ENCODE peak calls at places on chromosomes 16 and 17, in eight cellular contexts. Y is tibial artery; Q is CD8-positive, alpha-beta T cell; D is HCT116; J is suprapubic skin; X is right atrium auricular region; P is IMR-90; F is A549. M is an unnamed sample.
A peak's percentile ranks its signal among the peaks of the same experiment; 100 is the strongest.

GRCh38 chr17:32881054-32881453 is 4.1 kb upstream of the MYO1D start:
- DNase-seq in D (no peak), J (no peak), F (no peak), P (no peak), X (no peak), Y (no peak), Q (no peak), M (no peak)

GRCh38 chr17:72487731-72488325 is 367.0 kb downstream of the SOX9 start:
- DNase-seq in P (no peak), Q (no peak), F (no peak), Y (peak; percentile 12), J (no peak), D (no peak), X (no peak), M (no peak)

GRCh38 chr16:61923629-61924028 is 112.6 kb downstream of the CDH8 start:
- DNase-seq in D (no peak), F (no peak), X (no peak), J (no peak), P (no peak), Y (no peak), Q (no peak), M (no peak)

GRCh38 chr17:72976971-72977767 is 115.3 kb downstream of the SLC39A11 start:
- DNase-seq in F (peak; percentile 44), Q (no peak), J (no peak), Y (peak; percentile 77), D (peak; percentile 82), X (peak; percentile 72), P (peak; percentile 95), M (no peak)

GRCh38 chr17:34241062-34241461 is 14.0 kb upstream of the CCL2 start:
- DNase-seq in J (no peak), X (no peak), Q (no peak), P (peak; percentile 44), Y (peak; percentile 76), D (no peak), F (no peak), M (no peak)

GRCh38 chr17:41814195-41814594 is 1.4 kb downstream of the FKBP10 start:
- DNase-seq in F (no peak), X (no peak), D (no peak), J (no peak), P (peak; percentile 36), Q (no peak), Y (no peak), M (no peak)

GRCh38 chr17:45131616-45132301 is 556 bp downstream of the PLCD3 start:
- DNase-seq in P (no peak), J (no peak), Y (peak; percentile 81), Q (peak; percentile 71), D (no peak), X (no peak), F (peak; percentile 61), M (peak; percentile 80)

GRCh38 chr16:72921620-72922019 is 126.3 kb downstream of the ZFHX3 start:
- DNase-seq in F (no peak), X (no peak), Q (no peak), Y (peak; percentile 83), J (no peak), P (peak; percentile 32), D (no peak), M (no peak)

GRCh38 chr17:3865166-3865565 is 19.1 kb upstream of the NCBP3 start:
- DNase-seq in P (no peak), X (no peak), D (no peak), J (no peak), Q (no peak), Y (no peak), F (no peak), M (peak; percentile 80)

GRCh38 chr16:69073181-69073669 is 32.2 kb upstream of the HAS3 start:
- DNase-seq in D (peak; percentile 93), P (peak; percentile 92), Y (no peak), Q (no peak), F (peak; percentile 87), J (no peak), X (no peak), M (no peak)

GRCh38 chr17:19482571-19482970 is 51.1 kb upstream of the SLC47A1 start:
- DNase-seq in J (no peak), X (no peak), Y (no peak), D (no peak), Q (no peak), F (no peak), P (peak; percentile 53), M (no peak)

GRCh38 chr16:8712589-8713361 is 38.4 kb downstream of the ABAT start:
- DNase-seq in D (no peak), P (no peak), F (no peak), J (no peak), Q (no peak), Y (no peak), X (no peak), M (no peak)

GRCh38 chr16:70767377-70768204 is 33.4 kb downstream of the VAC14 start:
- DNase-seq in Q (no peak), X (no peak), F (no peak), D (no peak), Y (no peak), P (no peak), J (no peak), M (no peak)

GRCh38 chr16:24819462-24820040 is 26.2 kb upstream of the SLC5A11 start:
- DNase-seq in Y (no peak), J (no peak), P (peak; percentile 16), X (no peak), F (no peak), D (no peak), Q (no peak), M (no peak)

GRCh38 chr17:20066253-20066652 is 57.1 kb downstream of the SPECC1 start:
- DNase-seq in Y (peak; percentile 81), D (no peak), P (peak; percentile 80), Q (no peak), X (peak; percentile 66), F (peak; percentile 84), J (no peak), M (no peak)

GRCh38 chr16:53341787-53342186 is 92.5 kb upstream of the RBL2 start:
- DNase-seq in X (no peak), F (no peak), J (no peak), P (no peak), Q (no peak), Y (no peak), D (no peak), M (no peak)

GRCh38 chr17:45929344-45929743 is 35.0 kb downstream of the MAPT start:
- DNase-seq in P (no peak), D (no peak), Y (no peak), X (no peak), F (no peak), Q (no peak), J (no peak), M (no peak)

GRCh38 chr17:63249256-63250006 is 196.7 kb downstream of the CYB561 start:
- DNase-seq in Y (no peak), F (no peak), J (no peak), X (no peak), P (peak; percentile 42), D (no peak), Q (no peak), M (no peak)

GRCh38 chr16:17538942-17539341 is 68.2 kb upstream of the XYLT1 start:
- DNase-seq in F (no peak), D (no peak), J (no peak), X (no peak), Y (no peak), P (peak; percentile 72), Q (no peak), M (no peak)

GRCh38 chr17:2054740-2055493 is at the start of gene HIC1:
- DNase-seq in J (peak; percentile 91), Q (peak; percentile 88), P (peak; percentile 73), X (no peak), Y (peak; percentile 87), D (no peak), F (peak; percentile 74), M (peak; percentile 87)

GRCh38 chr16:70740919-70741778 is 55.3 kb upstream of the MTSS2 start:
- DNase-seq in X (no peak), F (no peak), D (no peak), J (no peak), Q (peak; percentile 68), P (peak; percentile 87), Y (no peak), M (no peak)

DNA sequence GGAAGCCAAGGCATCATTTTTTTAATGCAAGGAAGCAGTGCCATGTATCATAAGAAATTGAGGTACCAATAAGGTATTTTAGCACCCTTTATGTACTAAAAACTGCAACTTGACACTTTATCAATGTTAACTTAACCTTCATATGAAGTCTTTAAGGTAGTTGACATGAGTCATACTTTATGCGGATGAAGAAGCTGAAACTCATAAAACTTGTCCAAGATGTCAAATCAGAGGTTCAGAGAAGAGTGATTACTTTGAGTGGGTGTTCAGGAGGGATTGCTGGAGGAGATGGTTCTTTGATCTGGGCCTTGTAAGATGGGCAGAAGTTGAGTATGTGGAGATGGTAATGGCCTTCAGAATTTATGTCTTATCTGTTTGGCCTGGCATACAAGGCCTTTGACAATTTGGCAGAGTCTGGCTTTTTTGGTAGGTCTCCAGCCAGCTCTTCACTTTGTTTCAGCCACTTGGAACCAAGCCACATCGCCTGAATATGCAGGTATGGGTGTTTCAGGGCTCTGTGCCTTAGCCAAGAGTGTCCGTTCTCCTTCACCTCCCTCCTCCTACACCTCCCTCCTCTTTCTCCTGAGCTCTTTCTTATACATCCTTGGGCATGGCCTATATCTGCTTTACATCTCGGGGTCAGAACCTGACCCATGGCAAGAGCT is 23.7 kb downstream of the YPEL2 start:
- DNase-seq in D (peak; percentile 31), J (no peak), Y (no peak), X (no peak), F (no peak), Q (no peak), P (no peak), M (no peak)
- H3K4me1 ChIP-seq in D (peaks cover 24% of the 10 kb centered on the region), J (peaks cover 47% of the 10 kb centered on the region), Y (peaks cover 100% of the 10 kb centered on the region), X (peaks cover 86% of the 10 kb centered on the region), F (no peaks in the 10 kb centered on the region), Q (peaks cover 57% of the 10 kb centered on the region), P (peaks cover 12% of the 10 kb centered on the region), M (peaks cover 38% of the 10 kb centered on the region)

DNA sequence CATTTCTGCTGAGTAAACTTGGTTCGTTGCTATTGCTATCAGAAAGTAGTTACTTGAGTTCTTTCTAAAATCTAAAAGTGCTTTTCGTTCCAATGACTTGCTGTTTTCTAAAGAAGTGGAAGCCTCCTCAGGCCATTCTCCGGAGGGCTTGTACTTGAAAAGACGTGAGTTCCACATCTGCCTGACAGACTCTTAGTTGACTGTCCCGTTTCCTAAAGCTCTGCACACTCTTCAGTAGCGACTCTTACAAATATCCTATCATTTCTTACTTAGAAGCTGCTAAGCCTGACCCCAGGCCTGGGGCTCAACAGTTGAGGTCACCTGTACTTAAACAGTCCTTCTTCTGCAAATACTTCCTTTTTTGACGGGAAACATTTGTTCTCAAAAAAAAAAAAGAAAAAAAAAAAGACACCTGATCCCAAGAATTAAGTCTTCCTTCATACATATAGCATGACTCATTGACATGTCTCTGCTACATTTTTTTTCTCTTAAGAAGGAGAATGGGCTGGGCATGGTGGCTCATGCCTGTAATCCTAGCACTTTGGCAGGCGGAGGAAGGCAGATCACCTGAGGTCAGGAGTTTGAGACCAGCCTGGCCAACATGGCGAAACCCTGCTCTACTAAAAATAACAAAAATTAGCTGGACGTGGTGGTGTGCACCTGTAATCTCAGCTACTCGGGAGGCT is 61.5 kb downstream of the DHRS7C start:
- DNase-seq in Q (no peak), J (no peak), F (peak; percentile 69), P (peak; percentile 1), D (no peak), X (no peak), Y (no peak), M (no peak)
- TF ChIP-seq CTCF in Q (no peak), J (no peak), F (no peak), P (no peak), D (no peak), X (no peak), Y (no peak), M (no peak)

GRCh38 chr16:64437706-64438329 is 684.0 kb downstream of the CDH11 start:
- DNase-seq in P (no peak), F (no peak), Y (no peak), D (no peak), X (no peak), Q (no peak), J (no peak), M (no peak)
- H3K4me3 ChIP-seq in P (no peak overlapping the region), F (no peak overlapping the region), Y (no peak overlapping the region), D (no peak overlapping the region), X (no peak overlapping the region), Q (no peak overlapping the region), J (no peak overlapping the region), M (no peak overlapping the region)

GRCh38 chr17:37300683-37301082 is 75.1 kb upstream of the C17orf78 start:
- DNase-seq in F (no peak), X (no peak), Y (no peak), J (no peak), Q (no peak), D (no peak), P (no peak), M (no peak)
- H3K4me1 ChIP-seq in F (peaks cover 44% of the 10 kb centered on the region), X (peaks cover 26% of the 10 kb centered on the region), Y (no peaks in the 10 kb centered on the region), J (peaks cover 31% of the 10 kb centered on the region), Q (no peaks in the 10 kb centered on the region), D (peaks cover 22% of the 10 kb centered on the region), P (peaks cover 5% of the 10 kb centered on the region), M (peaks cover 21% of the 10 kb centered on the region)